ENCODE peak calls at places on chromosomes 2 and 18, in six cellular contexts. N is prostate gland, M is left ventricle myocardium inferior, C is adrenal gland, O is PC-3, Z is PC-9. I is an unnamed sample.

GRCh38 chr18:76801567-76802505 is 20.5 kb upstream of the ZNF236 start:
- DNase-seq in N (peak; percentile 32), M (peak; percentile 59), C (peak; percentile 28), O (peak; percentile 70), Z (no peak), I (peak; percentile 60)

GRCh38 chr2:215625207-215625606 is 189.3 kb upstream of the FN1 start:
- DNase-seq in N (no peak), M (no peak), C (no peak), O (no peak), Z (peak; percentile 23), I (no peak)

GRCh38 chr2:232310189-232310588 is 68.4 kb upstream of the ALPP start:
- DNase-seq in N (no peak), M (no peak), C (no peak), O (no peak), Z (no peak), I (no peak)

GRCh38 chr2:8413589-8414135 is 268.2 kb upstream of the ID2 start:
- DNase-seq in N (peak; percentile 76), M (no peak), C (peak; percentile 31), O (no peak), Z (no peak), I (no peak)

GRCh38 chr2:173606619-173607305 is 252.1 kb downstream of the CDCA7 start:
- DNase-seq in N (no peak), M (no peak), C (no peak), O (no peak), Z (no peak), I (no peak)

GRCh38 chr2:186484062-186484735 is 1.9 kb upstream of the ZC3H15 start:
- DNase-seq in N (no peak), M (no peak), C (no peak), O (no peak), Z (no peak), I (no peak)

GRCh38 chr2:72788756-72789155 is 37.1 kb downstream of the EXOC6B start:
- DNase-seq in N (no peak), M (no peak), C (no peak), O (peak; percentile 52), Z (no peak), I (no peak)

GRCh38 chr18:30406728-30407127 is 635.8 kb downstream of the DSC3 start:
- DNase-seq in N (no peak), M (no peak), C (no peak), O (peak; percentile 36), Z (no peak), I (no peak)

GRCh38 chr2:72126186-72127100 is 21.2 kb downstream of the CYP26B1 start:
- DNase-seq in N (no peak), M (no peak), C (peak; percentile 7), O (no peak), Z (no peak), I (no peak)

GRCh38 chr2:67879586-67880290 is 183.1 kb downstream of the C1D start:
- DNase-seq in N (no peak), M (no peak), C (no peak), O (peak; percentile 57), Z (no peak), I (no peak)

GRCh38 chr2:162537651-162538050 is 193.7 kb downstream of the GCA start:
- DNase-seq in N (no peak), M (no peak), C (no peak), O (no peak), Z (no peak), I (no peak)

GRCh38 chr2:219175928-219176817 is 552 bp downstream of the CNPPD1 start:
- DNase-seq in N (peak; percentile 39), M (peak; percentile 51), C (peak; percentile 79), O (peak; percentile 26), Z (peak; percentile 45), I (peak; percentile 67)

GRCh38 chr2:130963849-130964793 is 127.4 kb downstream of the ARHGEF4 start:
- DNase-seq in N (peak; percentile 21), M (no peak), C (no peak), O (peak; percentile 43), Z (no peak), I (no peak)

GRCh38 chr2:177334940-177335543 is 57.5 kb upstream of the AGPS start:
- DNase-seq in N (peak; percentile 22), M (no peak), C (peak; percentile 22), O (peak; percentile 71), Z (peak; percentile 68), I (no peak)

DNA sequence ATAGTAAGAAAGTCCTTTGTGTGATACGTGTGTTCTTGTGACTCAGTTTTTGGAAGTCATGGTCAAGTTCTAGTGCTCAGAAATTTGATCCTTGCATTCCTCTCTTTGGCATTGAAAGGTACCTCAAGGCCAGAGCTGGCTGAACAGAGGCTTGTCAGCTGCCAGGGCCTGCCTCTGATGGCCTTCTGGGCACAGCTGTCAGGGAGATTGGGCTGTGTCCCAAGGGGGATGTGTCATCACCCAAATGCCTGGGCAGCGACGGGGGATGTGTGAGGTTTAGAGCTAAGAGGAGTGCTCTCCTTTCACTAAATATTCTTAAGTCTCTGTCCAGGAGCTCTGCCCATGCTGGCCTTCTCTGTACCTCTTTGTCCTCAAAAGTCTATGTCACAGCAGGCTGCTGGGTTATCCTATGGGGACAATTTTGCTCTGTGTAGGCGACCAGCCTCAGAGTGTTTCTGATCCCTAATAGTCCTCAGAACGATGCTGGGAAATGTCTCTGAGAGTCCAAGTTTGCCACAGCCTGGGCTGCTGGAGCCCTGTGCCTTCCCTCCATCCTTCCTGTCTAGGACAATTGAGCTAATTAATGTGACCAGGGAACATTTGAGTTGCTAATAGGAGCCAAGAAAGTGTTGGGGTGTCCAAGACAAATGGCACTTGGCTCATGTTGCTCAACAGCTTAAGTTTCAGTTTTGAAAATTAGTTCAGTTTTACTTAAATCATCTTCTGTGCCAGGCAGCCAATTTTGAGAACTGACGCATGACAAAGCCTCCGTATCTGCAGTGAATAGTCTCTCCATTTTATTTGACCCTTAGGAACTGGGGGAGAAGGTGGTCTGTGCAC is 115.5 kb upstream of the ZNF521 start:
- DNase-seq in N (peak; percentile 56), M (peak; percentile 72), C (peak; percentile 97), O (no peak), Z (no peak), I (no peak)
- TF ChIP-seq CTCF in N (no peak), M (no peak), C (no peak), O (no peak), Z (no peak), I (no peak)

DNA sequence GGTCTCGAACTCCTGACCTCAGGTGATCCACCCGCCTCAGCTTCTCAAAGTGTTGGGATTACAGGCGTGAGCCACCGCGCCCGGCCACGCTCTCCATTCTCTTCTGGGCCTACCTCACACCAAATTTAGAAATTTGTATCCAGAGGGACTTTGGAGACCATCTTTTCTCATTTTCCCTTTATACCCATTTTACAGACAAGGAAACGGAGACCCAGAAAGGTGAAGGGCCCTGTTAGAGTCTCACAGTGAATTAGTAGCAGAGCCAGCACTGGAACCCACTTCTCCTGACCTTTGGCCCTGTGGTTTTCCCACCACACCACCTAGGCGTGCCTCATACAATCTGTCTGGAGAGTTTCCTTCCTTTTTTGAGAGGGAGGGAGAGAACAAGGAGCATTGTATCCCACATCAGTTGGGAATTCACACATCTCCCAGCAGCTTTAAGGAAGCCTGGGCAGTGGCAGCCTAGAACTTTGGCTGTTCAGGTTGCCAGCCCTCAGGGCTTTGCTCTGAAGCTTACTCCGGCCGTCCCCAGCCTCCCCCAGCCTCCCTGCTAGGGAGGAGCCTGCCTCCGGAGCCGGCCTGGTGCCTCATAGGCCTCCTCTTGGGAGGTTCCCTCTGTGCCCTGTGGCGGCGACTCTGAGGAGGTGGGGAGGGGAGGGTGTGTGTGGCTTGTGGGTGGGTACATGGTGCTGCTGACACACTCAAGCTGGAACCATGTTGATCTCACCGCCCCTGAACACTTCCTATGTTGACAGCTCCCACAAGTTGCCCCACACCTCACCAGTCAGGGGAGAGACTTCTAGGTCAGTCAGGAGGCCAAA is 13.8 kb downstream of the FOSL2 start:
- DNase-seq in N (no peak), M (no peak), C (peak; percentile 77), O (no peak), Z (no peak), I (peak; percentile 12)
- H3K4me1 ChIP-seq in N (no peaks in the 10 kb centered on the region), M (peaks cover 69% of the 10 kb centered on the region), C (peaks cover 79% of the 10 kb centered on the region), O (no peaks in the 10 kb centered on the region), Z (no peaks in the 10 kb centered on the region), I (peaks cover 2% of the 10 kb centered on the region)

GRCh38 chr2:1750935-1751767 is 6.8 kb upstream of the PXDN start:
- DNase-seq in N (peak; percentile 74), M (peak; percentile 63), C (peak; percentile 40), O (peak; percentile 86), Z (peak; percentile 60), I (peak; percentile 85)
- TF ChIP-seq CTCF in N (peak; percentile 78), M (peak; percentile 92), C (peak; percentile 46), O (peak; percentile 90), Z (peak; percentile 77), I (peak; percentile 66)

DNA sequence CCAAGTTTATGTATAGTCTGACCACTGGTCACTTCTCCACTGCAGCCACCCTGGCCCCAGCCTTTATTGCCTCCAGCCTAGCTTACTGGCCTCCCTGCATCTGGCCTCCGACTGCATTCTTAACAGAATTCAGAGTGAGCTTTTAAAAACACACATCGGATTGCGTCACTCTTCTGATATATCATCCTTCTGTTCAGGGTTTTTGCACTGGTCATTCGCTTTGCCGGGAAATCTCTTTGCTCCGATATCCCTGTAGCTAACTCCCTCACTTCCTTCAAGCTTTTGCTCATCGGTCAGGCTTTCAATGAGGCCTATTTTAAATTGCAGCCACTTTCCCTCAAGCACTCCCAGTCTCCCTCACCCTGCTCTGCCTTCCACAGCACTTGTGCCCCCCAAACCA is 101.6 kb upstream of the DLX2 start:
- DNase-seq in N (no peak), M (no peak), C (no peak), O (no peak), Z (no peak), I (no peak)
- H3K4me1 ChIP-seq in N (no peaks in the 10 kb centered on the region), M (peaks cover 4% of the 10 kb centered on the region), C (no peaks in the 10 kb centered on the region), O (peaks cover 10% of the 10 kb centered on the region), Z (peaks cover 19% of the 10 kb centered on the region), I (no peaks in the 10 kb centered on the region)

GRCh38 chr2:149329470-149330126 is 789 bp upstream of the LYPD6 start:
- DNase-seq in N (peak; percentile 27), M (peak; percentile 22), C (no peak), O (peak; percentile 71), Z (peak; percentile 52), I (peak; percentile 72)

GRCh38 chr2:149332364-149332763 is 2.0 kb downstream of the LYPD6 start:
- DNase-seq in N (no peak), M (no peak), C (no peak), O (no peak), Z (no peak), I (no peak)

GRCh38 chr2:149329068-149329467 is 1.3 kb upstream of the LYPD6 start:
- DNase-seq in N (no peak), M (no peak), C (no peak), O (peak; percentile 14), Z (no peak), I (no peak)

GRCh38 chr2:149331023-149331400 is 625 bp downstream of the LYPD6 start:
- DNase-seq in N (no peak), M (no peak), C (no peak), O (no peak), Z (no peak), I (no peak)

GRCh38 chr2:149330127-149331022 is at the start of gene LYPD6:
- DNase-seq in N (peak; percentile 74), M (peak; percentile 66), C (peak; percentile 53), O (peak; percentile 87), Z (peak; percentile 54), I (peak; percentile 77)
- TF ChIP-seq CTCF in N (no peak), M (no peak), C (no peak), O (no peak), Z (no peak), I (no peak)

DNA sequence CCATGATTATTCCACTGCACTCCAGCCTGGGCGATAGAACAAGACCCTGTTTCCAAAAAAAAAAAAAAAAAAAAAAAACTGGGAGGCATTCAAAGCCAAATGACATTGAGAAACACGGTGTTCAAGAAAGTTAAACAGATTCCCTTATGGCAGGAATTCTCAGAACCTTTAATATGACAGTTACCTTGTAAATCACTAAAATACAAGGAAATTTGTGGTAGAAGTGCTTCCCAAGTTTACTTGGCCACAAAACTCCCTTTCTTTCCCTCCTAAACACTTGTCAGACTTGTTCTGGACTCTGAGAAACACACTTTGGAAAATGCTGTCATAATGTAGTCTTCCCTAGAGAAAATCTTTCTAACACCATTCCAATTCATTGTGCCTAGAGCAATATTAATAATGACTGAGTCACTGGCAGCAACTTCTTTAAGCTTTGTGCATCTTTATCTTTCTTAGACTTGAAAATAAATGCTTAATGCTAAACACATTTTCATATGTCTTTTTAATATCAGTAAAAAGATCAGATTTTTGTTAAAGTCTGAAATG is 140.4 kb downstream of the ANKRD44 start:
- DNase-seq in N (no peak), M (no peak), C (no peak), O (peak; percentile 71), Z (no peak), I (no peak)
- H3K4me1 ChIP-seq in N (peaks cover 5% of the 10 kb centered on the region), M (peaks cover 16% of the 10 kb centered on the region), C (peaks cover 13% of the 10 kb centered on the region), O (peaks cover 26% of the 10 kb centered on the region), Z (peaks cover 4% of the 10 kb centered on the region), I (no peaks in the 10 kb centered on the region)

I was measured in pancreas.